ENCODE peak calls at places on chromosomes 1 and 21, in six cellular contexts. X is GM04503; H is activated CD8-positive, alpha-beta memory T cell treated with anti-CD3 and anti-CD28 coated beads for 1 hour; V is cortex of kidney; U is NCI-H510A; Z is IMR-90. C is an unnamed sample.

GRCh38 chr1:25148673-25149300 is 83.5 kb downstream of the SYF2 start:
- DNase-seq in X (no peak), H (no peak), V (no peak), U (no peak), Z (no peak), C (peak)

GRCh38 chr1:97920275-97920831 is 481 bp downstream of the DPYD start:
- DNase-seq in X (no peak), H (no peak), V (no peak), U (no peak), Z (peak), C (peak)

GRCh38 chr1:172351347-172351746 is 69.1 kb upstream of the C1orf105 start:
- DNase-seq in X (no peak), H (no peak), V (no peak), U (no peak), Z (peak), C (peak)

GRCh38 chr1:55288245-55288644 is 73.1 kb upstream of the USP24 start:
- DNase-seq in X (no peak), H (no peak), V (no peak), U (no peak), Z (no peak), C (no peak)

GRCh38 chr1:203187306-203188264 is 1.1 kb upstream of the CHI3L1 start:
- DNase-seq in X (no peak), H (no peak), V (no peak), U (no peak), Z (no peak), C (peak)

GRCh38 chr1:243758647-243759046 is 91.4 kb downstream of the AKT3 start:
- DNase-seq in X (no peak), H (no peak), V (no peak), U (no peak), Z (no peak), C (no peak)

GRCh38 chr1:58293388-58293787 is 253.1 kb downstream of the OMA1 start:
- DNase-seq in X (peak), H (no peak), V (no peak), U (no peak), Z (no peak), C (no peak)

GRCh38 chr1:160453443-160453842 is 53.1 kb downstream of the VANGL2 start:
- DNase-seq in X (no peak), H (no peak), V (no peak), U (no peak), Z (no peak), C (no peak)

GRCh38 chr21:33873116-33873515 is 42.5 kb downstream of the ATP5PO start:
- DNase-seq in X (no peak), H (no peak), V (no peak), U (no peak), Z (no peak), C (no peak)

GRCh38 chr1:159946242-159947187 is 1.1 kb upstream of the IGSF9 start:
- DNase-seq in X (no peak), H (no peak), V (no peak), U (no peak), Z (no peak), C (no peak)

GRCh38 chr1:243596441-243597183 is 253.4 kb downstream of the AKT3 start:
- DNase-seq in X (peak), H (no peak), V (no peak), U (no peak), Z (peak), C (peak)

GRCh38 chr1:184664042-184664659 is 90.5 kb downstream of the EDEM3 start:
- DNase-seq in X (no peak), H (peak), V (no peak), U (peak), Z (peak), C (peak)

GRCh38 chr1:183879477-183879876 is 74.6 kb downstream of the RGL1 start:
- DNase-seq in X (no peak), H (no peak), V (no peak), U (no peak), Z (no peak), C (peak)

GRCh38 chr1:145898756-145899155 is 11.1 kb downstream of the ITGA10 start:
- DNase-seq in X (no peak), H (no peak), V (no peak), U (no peak), Z (no peak), C (no peak)

GRCh38 chr21:34844033-34844923 is 175.5 kb downstream of the CLIC6 start:
- DNase-seq in X (no peak), H (no peak), V (no peak), U (no peak), Z (peak), C (peak)

GRCh38 chr1:115453666-115454065 is 115.6 kb upstream of the NGF start:
- DNase-seq in X (no peak), H (no peak), V (no peak), U (no peak), Z (peak), C (no peak)

GRCh38 chr1:7236844-7237515 is 451.7 kb downstream of the CAMTA1 start:
- DNase-seq in X (no peak), H (no peak), V (no peak), U (no peak), Z (no peak), C (no peak)

GRCh38 chr21:42722808-42723470 is 69.5 kb downstream of the PDE9A start:
- DNase-seq in X (no peak), H (no peak), V (no peak), U (no peak), Z (no peak), C (no peak)

GRCh38 chr1:87851490-87851889 is 522.8 kb downstream of the LMO4 start:
- DNase-seq in X (no peak), H (no peak), V (no peak), U (no peak), Z (no peak), C (no peak)

GRCh38 chr1:225156254-225156653 is 226.8 kb downstream of the DNAH14 start:
- DNase-seq in X (no peak), H (no peak), V (no peak), U (no peak), Z (no peak), C (peak)

GRCh38 chr1:8880068-8880676 is 1.7 kb upstream of the ENO1 start:
- DNase-seq in X (peak), H (no peak), V (no peak), U (no peak), Z (peak), C (peak)

GRCh38 chr1:39509360-39510009 is 18.0 kb downstream of the BMP8A start:
- DNase-seq in X (no peak), H (no peak), V (no peak), U (peak), Z (peak), C (no peak)

GRCh38 chr1:232904131-232904530 is 46.3 kb upstream of the NTPCR start:
- DNase-seq in X (no peak), H (no peak), V (no peak), U (no peak), Z (no peak), C (no peak)

GRCh38 chr1:164660415-164661174 is 101.6 kb downstream of the PBX1 start:
- DNase-seq in X (no peak), H (no peak), V (no peak), U (no peak), Z (peak), C (no peak)

GRCh38 chr1:193543259-193543658 is 356.8 kb upstream of the B3GALT2 start:
- DNase-seq in X (no peak), H (no peak), V (no peak), U (no peak), Z (no peak), C (peak)

GRCh38 chr1:45337630-45338320 is 2.2 kb upstream of the TOE1 start:
- DNase-seq in X (no peak), H (no peak), V (no peak), U (no peak), Z (no peak), C (peak)

GRCh38 chr1:93354749-93355148 is 9.0 kb downstream of the DR1 start:
- DNase-seq in X (no peak), H (no peak), V (no peak), U (no peak), Z (no peak), C (no peak)

GRCh38 chr21:35768187-35768586 is 292.1 kb downstream of the SETD4 start:
- DNase-seq in X (no peak), H (no peak), V (no peak), U (no peak), Z (no peak), C (no peak)

GRCh38 chr1:212649020-212649419 is 40.5 kb downstream of the ATF3 start:
- DNase-seq in X (no peak), H (no peak), V (no peak), U (no peak), Z (peak), C (no peak)

GRCh38 chr1:93579891-93580290 is 101.7 kb downstream of the BCAR3 start:
- DNase-seq in X (peak), H (no peak), V (no peak), U (no peak), Z (peak), C (peak)

GRCh38 chr21:42279341-42279871 is 35.8 kb downstream of the TFF3 start:
- DNase-seq in X (no peak), H (no peak), V (no peak), U (no peak), Z (no peak), C (no peak)

GRCh38 chr1:177969109-177969508 is 749 bp downstream of the SEC16B start:
- DNase-seq in X (no peak), H (no peak), V (no peak), U (no peak), Z (no peak), C (no peak)

GRCh38 chr1:170395149-170395548 is 136.8 kb upstream of the GORAB start:
- DNase-seq in X (no peak), H (no peak), V (no peak), U (no peak), Z (no peak), C (no peak)

GRCh38 chr1:103106426-103107321 is 1.6 kb downstream of the COL11A1 start:
- DNase-seq in X (no peak), H (no peak), V (no peak), U (no peak), Z (peak), C (peak)

GRCh38 chr1:234656981-234657651 is 47.1 kb upstream of the IRF2BP2 start:
- DNase-seq in X (peak), H (no peak), V (no peak), U (no peak), Z (peak), C (peak)

GRCh38 chr1:92842082-92843045 is 10.5 kb downstream of the RPL5 start:
- DNase-seq in X (no peak), H (no peak), V (no peak), U (no peak), Z (no peak), C (no peak)

GRCh38 chr1:21270086-21270689 is 20.1 kb downstream of the ECE1 start:
- DNase-seq in X (no peak), H (peak), V (no peak), U (no peak), Z (peak), C (peak)

GRCh38 chr1:228902781-228903572 is 167.7 kb downstream of the RHOU start:
- DNase-seq in X (peak), H (no peak), V (no peak), U (no peak), Z (peak), C (peak)

GRCh38 chr1:63261736-63262142 is 60.6 kb upstream of the FOXD3 start:
- DNase-seq in X (no peak), H (no peak), V (no peak), U (no peak), Z (no peak), C (no peak)

GRCh38 chr1:7110306-7110705 is 325.1 kb downstream of the CAMTA1 start:
- DNase-seq in X (no peak), H (no peak), V (no peak), U (no peak), Z (peak), C (no peak)

C was measured in amniotic epithelial cell.